ENCODE peak calls at places on chromosomes 2 and 18, in four cellular contexts. D is body of pancreas, X is HFF-Myc, U is fibroblast of lung. B is an unnamed sample.

GRCh38 chr18:7333163-7333562 is 102.3 kb downstream of the LRRC30 start:
- DNase-seq in D (no peak), X (no peak), U (no peak), B (no peak)

GRCh38 chr2:68404164-68404563 is 39.1 kb downstream of the PLEK start:
- DNase-seq in D (no peak), U (no peak), X (no peak), B (no peak)

GRCh38 chr2:15298769-15299168 is 262.4 kb downstream of the NBAS start:
- DNase-seq in U (peak), D (no peak), X (no peak), B (peak)

GRCh38 chr2:66389651-66390131 is 45.2 kb upstream of the MEIS1 start:
- DNase-seq in D (no peak), U (peak), X (no peak), B (peak)

GRCh38 chr2:77191665-77192064 is 330.5 kb downstream of the LRRTM4 start:
- DNase-seq in D (no peak), X (no peak), U (no peak), B (no peak)

GRCh38 chr18:70044626-70045025 is 97.0 kb upstream of the CD226 start:
- DNase-seq in U (peak), D (no peak), X (peak), B (peak)

GRCh38 chr18:79259218-79259617 is 136.5 kb upstream of the NFATC1 start:
- DNase-seq in U (no peak), X (no peak), D (no peak), B (no peak)

GRCh38 chr2:112688086-112688880 is 32.5 kb upstream of the NT5DC4 start:
- DNase-seq in D (no peak), X (no peak), U (no peak), B (no peak)

GRCh38 chr2:173997269-173997668 is 32.1 kb upstream of the SP3 start:
- DNase-seq in D (peak), U (peak), X (no peak), B (peak)

GRCh38 chr2:62348700-62349099 is 152.8 kb downstream of the B3GNT2 start:
- DNase-seq in X (no peak), D (no peak), U (no peak), B (no peak)

GRCh38 chr2:47237375-47238357 is 82.6 kb upstream of the STPG4 start:
- DNase-seq in X (no peak), D (no peak), U (peak), B (no peak)

GRCh38 chr2:120991401-120991800 is 255.7 kb downstream of the GLI2 start:
- DNase-seq in X (no peak), U (peak), D (no peak), B (no peak)

GRCh38 chr18:7899078-7899477 is 332.0 kb downstream of the PTPRM start:
- DNase-seq in U (no peak), X (no peak), D (no peak), B (no peak)

GRCh38 chr18:42155024-42155423 is 200.0 kb downstream of the PIK3C3 start:
- DNase-seq in U (no peak), X (no peak), D (no peak), B (no peak)

GRCh38 chr2:15890936-15891905 is 49.1 kb upstream of the MYCN start:
- DNase-seq in D (no peak), U (peak), X (no peak), B (peak)

GRCh38 chr2:85800576-85800975 is 46.8 kb downstream of the ATOH8 start:
- DNase-seq in D (peak), U (no peak), X (no peak), B (no peak)

GRCh38 chr2:83221258-83221657 is 1237.8 kb downstream of the SUCLG1 start:
- DNase-seq in X (no peak), U (peak), D (no peak), B (peak)

GRCh38 chr2:10135296-10136089 is 13.0 kb downstream of the RRM2 start:
- DNase-seq in D (no peak), X (no peak), U (peak), B (no peak)

GRCh38 chr2:240822280-240822847 is 2.3 kb upstream of the KIF1A start:
- DNase-seq in D (no peak), U (no peak), X (no peak), B (no peak)

GRCh38 chr2:240820014-240820606 is at the start of gene KIF1A:
- DNase-seq in U (no peak), X (no peak), D (peak), B (no peak)

GRCh38 chr2:240819404-240820013 is 510 bp downstream of the KIF1A start:
- DNase-seq in U (no peak), X (no peak), D (peak), B (no peak)

GRCh38 chr2:240821429-240821778 is 1.4 kb upstream of the KIF1A start:
- DNase-seq in U (no peak), D (no peak), X (no peak), B (no peak)

GRCh38 chr2:240820607-240821428 is 799 bp upstream of the KIF1A start:
- DNase-seq in U (no peak), D (no peak), X (no peak), B (no peak)
- TF ChIP-seq CTCF in U (no peak), D (no peak), X (no peak), B (no peak)

GRCh38 chr2:148528356-148529064 is 116.0 kb upstream of the EPC2 start:
- DNase-seq in D (no peak), U (no peak), X (no peak), B (no peak)
- H3K4me3 ChIP-seq in D (no peak), U (no peak), X (no peak), B (no peak)

GRCh38 chr2:237453671-237454070 is 33.4 kb upstream of the MLPH start:
- DNase-seq in U (no peak), D (no peak), X (no peak), B (no peak)
- TF ChIP-seq CTCF in U (no peak), D (no peak), X (no peak), B (no peak)

DNA sequence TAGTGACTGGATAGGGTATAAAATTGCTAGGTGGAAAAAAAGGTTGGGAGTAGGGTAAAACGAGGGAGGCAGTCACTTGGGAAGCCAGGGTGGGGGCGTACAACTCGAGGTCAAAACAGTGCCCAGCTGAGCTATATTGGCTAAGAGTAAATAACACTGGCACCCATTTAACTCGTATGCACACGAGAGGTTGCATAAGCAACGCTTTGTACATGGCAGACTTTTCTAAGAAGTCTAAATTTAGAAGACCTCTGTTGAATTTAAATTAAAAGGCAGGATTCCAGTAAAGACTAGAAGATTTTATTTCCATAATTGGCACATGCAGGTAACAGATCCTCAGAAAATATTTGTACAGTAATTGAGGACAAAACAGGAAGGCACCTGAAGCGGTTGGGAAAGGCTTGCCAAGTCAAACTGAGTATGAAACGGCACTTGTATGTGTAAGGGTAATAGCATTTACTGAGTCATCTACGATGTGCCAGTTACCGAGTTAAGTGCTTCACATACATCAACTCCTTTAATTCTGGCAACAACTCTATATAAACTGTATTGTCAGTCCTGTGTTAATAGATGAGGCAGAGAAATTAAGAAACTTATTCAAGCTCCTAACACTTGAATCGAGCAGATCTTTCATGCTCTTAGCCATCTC is 1.4 kb upstream of the MALT1 start:
- DNase-seq in U (peak), X (no peak), D (no peak), B (peak)
- H3K4me3 ChIP-seq in U (no peak), X (peak), D (no peak), B (no peak)

GRCh38 chr2:41409328-41409727 is 638.5 kb upstream of the PKDCC start:
- DNase-seq in D (no peak), U (no peak), X (no peak), B (no peak)
- TF ChIP-seq CTCF in D (no peak), U (no peak), X (no peak), B (no peak)

B was measured in epithelial cell of esophagus.